ENCODE peak calls at places on chromosomes 11 and 22, in six cellular contexts. One of them, this sample, is unnamed.

GRCh38 chr11:66267039-66267378 is 1.4 kb upstream of the RAB1B start:
- DNase-seq in neural crest cell: no peak
- DNase-seq in foreskin fibroblast: no peak
- DNase-seq in CD14-positive monocyte: no peak
- DNase-seq in H9: no peak
- DNase-seq in glomerular endothelial cell: no peak
- DNase-seq in this sample: no peak

GRCh38 chr22:49795521-49795920 is 32.2 kb downstream of the BRD1 start:
- DNase-seq in foreskin fibroblast: no peak
- DNase-seq in glomerular endothelial cell: no peak
- DNase-seq in H9: no peak
- DNase-seq in CD14-positive monocyte: no peak
- DNase-seq in neural crest cell: no peak
- DNase-seq in this sample: no peak

GRCh38 chr22:27842994-27843431 is 41.5 kb upstream of the MN1 start:
- DNase-seq in CD14-positive monocyte: no peak
- DNase-seq in foreskin fibroblast: peak; percentile 6
- DNase-seq in H9: no peak
- DNase-seq in neural crest cell: no peak
- DNase-seq in glomerular endothelial cell: no peak
- DNase-seq in this sample: no peak

GRCh38 chr11:72577271-72577681 is 96.9 kb downstream of the PDE2A start:
- DNase-seq in H9: no peak
- DNase-seq in glomerular endothelial cell: no peak
- DNase-seq in neural crest cell: no peak
- DNase-seq in foreskin fibroblast: no peak
- DNase-seq in CD14-positive monocyte: peak; percentile 27
- DNase-seq in this sample: no peak

GRCh38 chr11:2271077-2271326 is 614 bp upstream of the ASCL2 start:
- DNase-seq in glomerular endothelial cell: no peak
- DNase-seq in H9: no peak
- DNase-seq in neural crest cell: no peak
- DNase-seq in CD14-positive monocyte: peak; percentile 80
- DNase-seq in foreskin fibroblast: no peak
- DNase-seq in this sample: no peak

GRCh38 chr11:116725434-116726221 is 47.2 kb downstream of the BUD13 start:
- DNase-seq in foreskin fibroblast: peak; percentile 52
- DNase-seq in H9: no peak
- DNase-seq in neural crest cell: no peak
- DNase-seq in glomerular endothelial cell: no peak
- DNase-seq in CD14-positive monocyte: no peak
- DNase-seq in this sample: peak; percentile 10

GRCh38 chr11:95156916-95157568 is 67.4 kb downstream of the ENDOD1 start:
- DNase-seq in glomerular endothelial cell: no peak
- DNase-seq in neural crest cell: no peak
- DNase-seq in H9: no peak
- DNase-seq in foreskin fibroblast: no peak
- DNase-seq in CD14-positive monocyte: no peak
- DNase-seq in this sample: no peak

GRCh38 chr11:86068138-86068861 is 584 bp downstream of the PICALM start:
- DNase-seq in H9: peak; percentile 37
- DNase-seq in foreskin fibroblast: no peak
- DNase-seq in neural crest cell: peak; percentile 13
- DNase-seq in glomerular endothelial cell: no peak
- DNase-seq in CD14-positive monocyte: no peak
- DNase-seq in this sample: peak; percentile 40

GRCh38 chr11:11078344-11078743 is 220.5 kb upstream of the ZBED5 start:
- DNase-seq in CD14-positive monocyte: no peak
- DNase-seq in H9: no peak
- DNase-seq in neural crest cell: no peak
- DNase-seq in glomerular endothelial cell: no peak
- DNase-seq in foreskin fibroblast: peak; percentile 6
- DNase-seq in this sample: no peak

GRCh38 chr11:2569731-2570210 is 125.0 kb downstream of the KCNQ1 start:
- DNase-seq in neural crest cell: no peak
- DNase-seq in H9: no peak
- DNase-seq in foreskin fibroblast: no peak
- DNase-seq in glomerular endothelial cell: no peak
- DNase-seq in CD14-positive monocyte: peak; percentile 38
- DNase-seq in this sample: no peak

GRCh38 chr11:104705475-104706195 is 192.6 kb downstream of the CASP12 start:
- DNase-seq in foreskin fibroblast: no peak
- DNase-seq in neural crest cell: no peak
- DNase-seq in H9: no peak
- DNase-seq in glomerular endothelial cell: no peak
- DNase-seq in CD14-positive monocyte: peak; percentile 68
- DNase-seq in this sample: peak; percentile 35

GRCh38 chr11:2269601-2270321 is 627 bp downstream of the ASCL2 start:
- DNase-seq in glomerular endothelial cell: no peak
- DNase-seq in H9: peak; percentile 82
- DNase-seq in foreskin fibroblast: peak; percentile 46
- DNase-seq in CD14-positive monocyte: no peak
- DNase-seq in neural crest cell: peak; percentile 44
- DNase-seq in this sample: no peak

GRCh38 chr22:27647540-27647939 is 154.0 kb downstream of the MN1 start:
- DNase-seq in foreskin fibroblast: no peak
- DNase-seq in glomerular endothelial cell: no peak
- DNase-seq in neural crest cell: no peak
- DNase-seq in CD14-positive monocyte: no peak
- DNase-seq in H9: no peak
- DNase-seq in this sample: no peak

GRCh38 chr11:303359-303758 is 4.0 kb upstream of the IFITM5 start:
- DNase-seq in H9: no peak
- DNase-seq in CD14-positive monocyte: no peak
- DNase-seq in glomerular endothelial cell: no peak
- DNase-seq in neural crest cell: no peak
- DNase-seq in foreskin fibroblast: no peak
- DNase-seq in this sample: no peak

GRCh38 chr22:43483669-43484068 is 71.9 kb downstream of the MPPED1 start:
- DNase-seq in glomerular endothelial cell: no peak
- DNase-seq in H9: no peak
- DNase-seq in CD14-positive monocyte: no peak
- DNase-seq in neural crest cell: no peak
- DNase-seq in foreskin fibroblast: no peak
- DNase-seq in this sample: no peak

GRCh38 chr11:133038850-133039249 is 493.5 kb downstream of the OPCML start:
- DNase-seq in foreskin fibroblast: no peak
- DNase-seq in glomerular endothelial cell: no peak
- DNase-seq in H9: no peak
- DNase-seq in CD14-positive monocyte: no peak
- DNase-seq in neural crest cell: no peak
- DNase-seq in this sample: no peak

GRCh38 chr11:61954106-61955030 is 4.2 kb downstream of the BEST1 start:
- DNase-seq in CD14-positive monocyte: no peak
- DNase-seq in H9: no peak
- DNase-seq in foreskin fibroblast: peak; percentile 64
- DNase-seq in neural crest cell: no peak
- DNase-seq in glomerular endothelial cell: no peak
- DNase-seq in this sample: no peak

GRCh38 chr11:117927926-117928325 is 1.3 kb downstream of the TMPRSS13 start:
- DNase-seq in foreskin fibroblast: no peak
- DNase-seq in CD14-positive monocyte: no peak
- DNase-seq in neural crest cell: no peak
- DNase-seq in H9: no peak
- DNase-seq in glomerular endothelial cell: no peak
- DNase-seq in this sample: no peak

GRCh38 chr11:102940714-102941588 is 14.6 kb downstream of the MMP13 start:
- DNase-seq in foreskin fibroblast: peak; percentile 50
- DNase-seq in CD14-positive monocyte: no peak
- DNase-seq in neural crest cell: peak; percentile 38
- DNase-seq in H9: peak; percentile 59
- DNase-seq in glomerular endothelial cell: peak; percentile 65
- DNase-seq in this sample: peak; percentile 63